ENCODE peak calls at places on chromosomes 6 and 20, in ten cellular contexts. B is small intestine, T is neural crest cell, M is left lung, W is mucosa of descending colon, F is cerebellum, G is H4, P is cerebellar cortex, X is endothelial cell, V is HTR-8/SVneo. Q is an unnamed sample.

GRCh38 chr6:91812596-91813274 is 1225.9 kb upstream of the MAP3K7 start:
- DNase-seq in B (peak), T (no peak), M (no peak), W (no peak), F (no peak), G (peak), P (no peak), X (no peak), V (no peak), Q (no peak)

GRCh38 chr6:43086022-43086658 is 10.0 kb downstream of the PTK7 start:
- DNase-seq in B (no peak), T (no peak), M (no peak), W (no peak), F (no peak), G (no peak), P (no peak), X (no peak), V (no peak), Q (no peak)

GRCh38 chr20:5975778-5976177 is 25.3 kb downstream of the MCM8 start:
- DNase-seq in B (no peak), T (no peak), M (no peak), W (no peak), F (no peak), G (no peak), P (no peak), X (no peak), V (no peak), Q (no peak)

GRCh38 chr6:125853740-125854139 is 63.0 kb downstream of the NCOA7 start:
- DNase-seq in B (peak), T (no peak), M (no peak), W (no peak), F (no peak), G (no peak), P (no peak), X (no peak), V (no peak), Q (no peak)

GRCh38 chr20:35269055-35269781 is 8.7 kb downstream of the MMP24OS start:
- DNase-seq in B (peak), T (peak), M (peak), W (peak), F (peak), G (peak), P (peak), X (peak), V (peak), Q (peak)

GRCh38 chr6:118528129-118528528 is 20.0 kb upstream of the PLN start:
- DNase-seq in B (no peak), T (no peak), M (no peak), W (no peak), F (no peak), G (no peak), P (no peak), X (no peak), V (no peak), Q (no peak)

GRCh38 chr6:25637946-25638345 is 14.1 kb upstream of the SCGN start:
- DNase-seq in B (peak), T (no peak), M (no peak), W (peak), F (no peak), G (no peak), P (peak), X (no peak), V (no peak), Q (peak)

GRCh38 chr6:9136141-9136865 is 701.0 kb upstream of the SLC35B3 start:
- DNase-seq in B (no peak), T (no peak), M (no peak), W (no peak), F (no peak), G (peak), P (no peak), X (no peak), V (no peak), Q (no peak)

GRCh38 chr6:106168097-106168888 is 82.2 kb downstream of the PRDM1 start:
- DNase-seq in B (no peak), T (no peak), M (no peak), W (no peak), F (peak), G (no peak), P (peak), X (no peak), V (no peak), Q (no peak)

GRCh38 chr6:19838442-19839236 is 1.5 kb downstream of the ID4 start:
- DNase-seq in B (peak), T (peak), M (peak), W (peak), F (peak), G (peak), P (peak), X (peak), V (peak), Q (peak)

GRCh38 chr6:31270788-31271640 is 878 bp downstream of the HLA-C start:
- DNase-seq in B (peak), T (peak), M (peak), W (peak), F (no peak), G (peak), P (peak), X (no peak), V (peak), Q (no peak)

GRCh38 chr20:13173201-13173600 is 47.9 kb upstream of the ISM1 start:
- DNase-seq in B (no peak), T (no peak), M (no peak), W (no peak), F (no peak), G (no peak), P (no peak), X (no peak), V (no peak), Q (no peak)

GRCh38 chr6:114987281-114987680 is 644.5 kb upstream of the HS3ST5 start:
- DNase-seq in B (no peak), T (no peak), M (no peak), W (no peak), F (no peak), G (no peak), P (no peak), X (no peak), V (no peak), Q (no peak)

GRCh38 chr20:59776059-59776603 is 157.3 kb downstream of the SYCP2 start:
- DNase-seq in B (no peak), T (no peak), M (no peak), W (no peak), F (no peak), G (no peak), P (no peak), X (no peak), V (no peak), Q (no peak)

GRCh38 chr6:68024570-68025269 is 610.4 kb upstream of the ADGRB3 start:
- DNase-seq in B (no peak), T (no peak), M (no peak), W (no peak), F (no peak), G (no peak), P (no peak), X (no peak), V (no peak), Q (no peak)

GRCh38 chr6:122389704-122390103 is 9.7 kb upstream of the HSF2 start:
- DNase-seq in B (peak), T (no peak), M (no peak), W (no peak), F (no peak), G (no peak), P (no peak), X (no peak), V (no peak), Q (no peak)

GRCh38 chr6:106272289-106272688 is 53.3 kb downstream of the ATG5 start:
- DNase-seq in B (no peak), T (no peak), M (no peak), W (no peak), F (no peak), G (no peak), P (no peak), X (no peak), V (no peak), Q (no peak)

GRCh38 chr20:36449663-36450062 is 91.7 kb upstream of the MYL9 start:
- DNase-seq in B (no peak), T (no peak), M (no peak), W (no peak), F (no peak), G (no peak), P (no peak), X (no peak), V (no peak), Q (no peak)

GRCh38 chr6:134174790-134175531 is 122.5 kb upstream of the SLC2A12 start:
- DNase-seq in B (peak), T (peak), M (peak), W (peak), F (peak), G (peak), P (peak), X (peak), V (peak), Q (peak)

GRCh38 chr6:166567107-166567506 is 19.4 kb downstream of the RAMACL start:
- DNase-seq in B (no peak), T (no peak), M (no peak), W (no peak), F (no peak), G (peak), P (no peak), X (no peak), V (no peak), Q (no peak)

GRCh38 chr6:141551318-141551717 is 581.4 kb upstream of the GJE1 start:
- DNase-seq in B (no peak), T (no peak), M (no peak), W (no peak), F (no peak), G (no peak), P (no peak), X (no peak), V (no peak), Q (no peak)

GRCh38 chr6:13952101-13952500 is 27.3 kb downstream of the RNF182 start:
- DNase-seq in B (no peak), T (no peak), M (no peak), W (no peak), F (no peak), G (no peak), P (no peak), X (no peak), V (no peak), Q (no peak)

GRCh38 chr6:142903806-142904205 is 41.2 kb downstream of the HIVEP2 start:
- DNase-seq in B (no peak), T (no peak), M (no peak), W (no peak), F (no peak), G (no peak), P (no peak), X (no peak), V (no peak), Q (no peak)

GRCh38 chr20:3964719-3965118 is 50.6 kb downstream of the RNF24 start:
- DNase-seq in B (no peak), T (no peak), M (no peak), W (no peak), F (no peak), G (no peak), P (no peak), X (no peak), V (no peak), Q (no peak)

GRCh38 chr6:894274-894673 is 201.3 kb upstream of the EXOC2 start:
- DNase-seq in B (no peak), T (no peak), M (no peak), W (no peak), F (no peak), G (no peak), P (no peak), X (peak), V (no peak), Q (no peak)

GRCh38 chr20:4802023-4802422 is 80.3 kb downstream of the PRND start:
- DNase-seq in B (no peak), T (no peak), M (no peak), W (no peak), F (no peak), G (no peak), P (no peak), X (no peak), V (no peak), Q (no peak)

GRCh38 chr6:101931766-101932165 is 538.3 kb downstream of the GRIK2 start:
- DNase-seq in B (no peak), T (no peak), M (no peak), W (no peak), F (no peak), G (no peak), P (no peak), X (no peak), V (no peak), Q (no peak)

GRCh38 chr6:166258854-166259276 is 49.3 kb downstream of the PRR18 start:
- DNase-seq in B (no peak), T (no peak), M (peak), W (peak), F (no peak), G (peak), P (no peak), X (no peak), V (no peak), Q (no peak)

GRCh38 chr6:81451787-81452186 is 300.7 kb downstream of the TENT5A start:
- DNase-seq in B (peak), T (no peak), M (no peak), W (no peak), F (no peak), G (peak), P (no peak), X (no peak), V (peak), Q (no peak)

Q was measured in NCI-H187.